ENCODE peak calls at places on chromosomes 5 and 9, in four cellular contexts. U, X, E and W are unnamed samples.

GRCh38 chr9:123727332-123727731 is 202.6 kb downstream of the DENND1A start:
- DNase-seq in U (no peak), X (no peak), E (no peak), W (no peak)

GRCh38 chr5:151448038-151448985 is 909 bp downstream of the SLC36A1 start:
- DNase-seq in U (peak; percentile 13), E (peak; percentile 64), X (peak; percentile 27), W (peak; percentile 7)

GRCh38 chr9:99431103-99431502 is 209.0 kb downstream of the SEC61B start:
- DNase-seq in E (no peak), U (no peak), X (no peak), W (no peak)

GRCh38 chr5:161105563-161105962 is 253.6 kb upstream of the ATP10B start:
- DNase-seq in X (no peak), E (no peak), U (no peak), W (no peak)

GRCh38 chr5:108093186-108093585 is 288.7 kb downstream of the FBXL17 start:
- DNase-seq in U (peak; percentile 25), E (no peak), X (no peak), W (no peak)

GRCh38 chr5:64229163-64229774 is 63.6 kb downstream of the RNF180 start:
- DNase-seq in E (peak; percentile 8), X (peak; percentile 20), U (peak; percentile 28), W (no peak)

GRCh38 chr5:37841223-37841622 is 1.4 kb upstream of the GDNF start:
- DNase-seq in X (no peak), U (no peak), E (no peak), W (no peak)

GRCh38 chr5:127001621-127002296 is 28.6 kb downstream of the MARCHF3 start:
- DNase-seq in E (no peak), X (no peak), U (peak; percentile 13), W (no peak)

GRCh38 chr9:136823136-136824046 is 15.6 kb downstream of the RABL6 start:
- DNase-seq in E (no peak), U (no peak), X (no peak), W (no peak)

GRCh38 chr5:141778211-141778610 is 96.2 kb upstream of the ARAP3 start:
- DNase-seq in X (no peak), E (no peak), U (peak; percentile 17), W (no peak)

GRCh38 chr5:6461793-6462650 is 13.4 kb downstream of the UBE2QL1 start:
- DNase-seq in X (no peak), E (no peak), U (no peak), W (no peak)

GRCh38 chr5:10133830-10134229 is 115.9 kb downstream of the ATPSCKMT start:
- DNase-seq in U (no peak), X (no peak), E (no peak), W (no peak)

GRCh38 chr5:119476341-119476740 is 24.0 kb downstream of the HSD17B4 start:
- DNase-seq in U (no peak), X (no peak), E (no peak), W (no peak)

GRCh38 chr9:125774106-125774505 is 26.9 kb downstream of the PBX3 start:
- DNase-seq in X (no peak), E (no peak), U (no peak), W (no peak)

GRCh38 chr5:157365732-157366131 is 94.3 kb upstream of the NIPAL4 start:
- DNase-seq in X (no peak), U (no peak), E (no peak), W (no peak)

GRCh38 chr5:151222769-151223446 is 984 bp downstream of the CCDC69 start:
- DNase-seq in X (no peak), E (peak; percentile 68), U (peak; percentile 13), W (no peak)

GRCh38 chr9:93955356-93956182 is 414 bp upstream of the BARX1 start:
- DNase-seq in U (peak; percentile 52), E (no peak), X (no peak), W (peak; percentile 79)
- H3K4me1 ChIP-seq in U (no peaks in the 10 kb centered on the region), E (peaks cover 54% of the 10 kb centered on the region), X (no peaks in the 10 kb centered on the region), W (peaks cover 34% of the 10 kb centered on the region)

GRCh38 chr9:13568851-13569618 is 289.5 kb upstream of the MPDZ start:
- DNase-seq in X (no peak), U (no peak), E (no peak), W (peak; percentile 55)
- TF ChIP-seq RNF2 in X (no peak), U (no peak), E (no peak), W (no peak)

GRCh38 chr5:96657068-96657467 is 5.1 kb upstream of the CAST start:
- DNase-seq in E (peak; percentile 52), X (peak; percentile 12), U (peak; percentile 70), W (no peak)
- H3K4me1 ChIP-seq in E (peaks cover 4% of the 10 kb centered on the region), X (peaks cover 13% of the 10 kb centered on the region), U (peaks cover 74% of the 10 kb centered on the region), W (peaks cover 8% of the 10 kb centered on the region)

GRCh38 chr5:1745806-1746370 is 53.7 kb downstream of the MRPL36 start:
- DNase-seq in E (no peak), U (no peak), X (no peak), W (peak; percentile 33)

GRCh38 chr5:1743769-1744085 is 55.9 kb downstream of the MRPL36 start:
- DNase-seq in U (no peak), X (no peak), E (no peak), W (peak; percentile 16)

GRCh38 chr5:1743061-1743768 is 56.4 kb downstream of the MRPL36 start:
- DNase-seq in U (no peak), X (no peak), E (no peak), W (peak; percentile 14)

GRCh38 chr5:1745190-1745805 is 54.3 kb downstream of the MRPL36 start:
- DNase-seq in X (no peak), U (no peak), E (no peak), W (no peak)

DNA sequence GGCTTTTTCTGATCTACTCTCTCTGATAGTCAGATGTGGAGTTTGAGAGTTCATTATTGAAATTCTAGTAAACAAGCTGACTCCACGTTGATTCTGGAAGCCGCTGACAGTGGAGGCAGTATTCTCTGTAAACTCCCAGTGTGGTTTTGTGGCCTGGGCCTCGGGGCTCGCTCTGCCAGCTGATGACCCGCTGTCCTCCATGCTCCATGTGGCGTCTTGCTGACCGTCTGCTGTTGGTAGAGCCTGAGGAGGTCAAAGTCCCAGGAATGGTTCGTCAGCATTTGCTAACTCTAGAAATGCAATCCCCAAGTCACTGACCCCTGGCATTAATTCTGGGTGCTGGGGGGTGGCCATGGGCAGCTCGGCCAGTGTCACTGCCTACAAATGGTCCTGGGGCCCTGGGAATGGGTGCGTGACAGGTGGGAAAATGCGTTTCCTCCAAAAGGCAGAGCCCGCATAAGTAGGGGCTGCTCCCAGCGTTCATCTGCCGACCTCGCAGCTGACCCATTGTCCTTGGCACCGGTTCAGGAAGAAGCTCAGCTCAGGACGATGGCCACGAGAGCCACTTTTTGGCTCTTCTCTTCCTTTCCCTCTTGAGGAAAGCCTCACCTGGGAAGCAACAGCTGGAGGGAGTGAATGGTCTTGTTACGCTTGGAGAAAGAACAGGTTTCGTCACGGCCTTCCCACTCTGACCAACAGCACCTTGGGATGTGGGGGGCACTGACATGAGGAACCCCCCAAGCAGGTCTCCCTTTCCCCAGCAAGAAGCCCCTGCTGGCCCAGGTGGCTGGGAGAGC is 55.0 kb downstream of the MRPL36 start:
- DNase-seq in X (no peak), U (no peak), E (no peak), W (no peak)
- TF ChIP-seq RNF2 in X (no peak), U (no peak), E (no peak), W (no peak)

DNA sequence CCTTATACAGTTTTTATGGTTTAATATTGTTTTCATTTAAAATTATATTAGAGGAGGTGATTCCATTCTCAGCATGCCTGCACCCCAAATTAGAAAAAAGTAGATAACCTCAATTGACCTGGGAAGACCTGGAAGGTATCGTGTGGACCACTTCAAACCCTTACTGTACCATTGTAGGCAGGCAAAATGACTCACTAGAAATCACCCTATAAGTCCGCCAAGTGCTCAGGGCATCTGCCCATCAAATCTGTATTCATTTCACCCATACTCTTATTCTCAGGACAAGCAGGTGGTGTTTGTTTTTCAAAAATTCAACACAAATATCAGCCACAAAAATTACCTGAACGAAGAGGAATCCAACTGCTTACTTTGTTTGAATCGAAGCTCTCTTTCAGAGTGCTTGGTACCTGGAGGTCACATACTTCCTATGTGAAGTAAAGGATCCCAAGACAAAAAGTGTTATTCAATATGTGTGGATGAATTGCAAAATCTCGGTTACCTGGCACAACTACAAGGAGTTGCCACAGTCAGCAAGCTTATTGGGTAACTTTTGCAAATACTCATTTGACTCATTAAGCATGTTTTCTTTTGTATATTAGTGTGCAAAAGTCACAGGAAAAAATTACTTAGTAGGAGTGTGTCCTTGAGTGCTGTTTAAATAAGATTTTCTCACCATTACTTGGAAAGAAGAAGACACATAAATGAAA is 216.2 kb downstream of the ENC1 start:
- DNase-seq in E (no peak), X (peak; percentile 75), U (no peak), W (no peak)
- H3K4me1 ChIP-seq in E (no peaks in the 10 kb centered on the region), X (peaks cover 33% of the 10 kb centered on the region), U (peaks cover 5% of the 10 kb centered on the region), W (no peaks in the 10 kb centered on the region)

DNA sequence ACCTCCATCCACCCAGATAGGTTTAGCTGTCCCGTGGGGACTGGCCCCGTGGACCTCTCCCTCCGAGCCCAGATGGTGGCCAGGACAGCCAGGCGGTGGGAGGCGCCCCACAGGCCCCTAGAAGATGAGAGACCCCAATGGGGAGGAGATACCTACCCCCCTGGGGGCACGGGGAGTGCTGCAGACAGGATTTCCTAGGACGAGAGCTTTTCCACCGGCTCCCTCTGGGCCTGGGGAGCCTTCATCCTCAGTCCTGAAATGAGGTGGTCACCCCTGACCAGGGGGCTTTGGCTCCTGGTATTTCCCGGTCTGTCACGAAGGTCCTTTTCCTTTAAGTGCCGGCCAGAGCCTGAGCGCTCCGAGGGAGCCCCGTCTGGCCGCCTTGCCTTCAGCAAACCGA is 46.8 kb downstream of the MRPL36 start:
- DNase-seq in E (no peak), X (no peak), U (no peak), W (no peak)
- TF ChIP-seq RNF2 in E (no peak), X (no peak), U (no peak), W (no peak)

DNA sequence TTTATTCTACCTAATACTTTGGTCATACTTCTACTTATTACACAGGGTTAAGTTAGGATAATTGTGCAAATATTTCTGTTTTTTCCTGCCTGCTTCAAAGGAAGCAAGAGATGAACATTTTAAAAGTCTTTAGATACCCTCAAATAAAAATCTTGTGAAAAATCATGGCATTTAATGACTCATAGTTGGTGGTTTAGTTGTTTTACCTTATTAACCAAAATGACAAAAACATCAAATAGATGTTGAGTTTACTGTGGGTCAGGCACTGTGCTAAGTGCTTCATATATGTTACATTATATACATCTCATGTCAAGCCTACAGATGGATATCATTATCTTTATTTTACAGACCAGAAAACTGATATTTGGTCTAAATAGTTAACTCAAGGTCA is 54.4 kb downstream of the ZNF474 start:
- DNase-seq in U (no peak), E (no peak), X (no peak), W (no peak)
- H3K4me1 ChIP-seq in U (peaks cover 31% of the 10 kb centered on the region), E (no peaks in the 10 kb centered on the region), X (no peaks in the 10 kb centered on the region), W (peaks cover 10% of the 10 kb centered on the region)

DNA sequence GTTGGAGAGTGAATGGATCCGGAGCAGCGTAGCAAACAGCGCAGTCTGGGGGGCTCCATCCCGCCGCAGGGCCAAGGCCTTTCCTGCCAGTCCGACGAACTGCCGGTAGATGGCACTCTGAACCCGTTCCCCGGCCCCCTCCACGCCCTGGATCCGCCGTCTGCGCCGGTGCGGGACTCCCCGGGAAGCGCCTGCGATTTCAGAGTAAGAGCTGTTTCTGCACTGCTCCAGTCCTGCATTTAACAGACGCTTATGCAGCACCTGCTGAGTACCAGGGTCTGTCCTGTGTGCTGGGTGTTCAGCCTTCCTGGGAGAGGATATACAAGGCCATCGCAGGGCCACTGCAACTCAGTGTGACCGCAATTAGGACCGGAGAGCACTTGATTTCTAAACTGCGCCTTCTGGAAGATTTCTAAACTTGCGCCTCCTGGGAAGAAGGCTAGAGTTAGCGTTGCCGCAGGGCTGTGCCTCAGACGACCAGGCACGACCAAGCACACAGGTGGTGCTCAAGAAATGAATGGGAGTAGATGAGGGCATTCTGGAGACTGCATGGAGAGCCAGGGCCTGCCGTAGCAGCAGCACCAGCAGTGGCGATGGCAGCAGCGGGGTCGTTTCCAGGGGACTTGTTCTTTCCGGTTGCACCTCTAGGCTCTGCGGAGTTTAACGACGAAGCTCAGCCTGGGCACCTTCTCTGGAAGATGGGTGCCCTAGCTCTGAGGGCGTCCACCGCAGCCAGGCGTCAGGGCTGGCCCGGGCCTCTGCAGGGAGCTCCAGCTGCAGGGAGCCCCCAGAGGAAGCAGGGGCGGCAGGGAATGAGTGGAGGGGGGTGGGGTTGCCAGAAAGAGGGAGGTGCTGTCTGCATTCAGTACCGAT is 14.3 kb upstream of the TIFAB start:
- DNase-seq in X (peak; percentile 40), U (peak; percentile 61), E (peak; percentile 81), W (peak; percentile 93)
- TF ChIP-seq RNF2 in X (no peak), U (no peak), E (no peak), W (peak; percentile 30)